ENCODE peak calls at places on chromosomes 5 and 9, in six cellular contexts. E is CD4-positive, alpha-beta T cell; W is right lobe of liver; M is ovary; S is breast epithelium; F is upper lobe of right lung. T is an unnamed sample.

GRCh38 chr5:148469446-148470062 is 85.8 kb downstream of the FBXO38 start:
- DNase-seq in W (no peak), F (no peak), M (no peak), S (no peak), E (no peak), T (peak)

GRCh38 chr5:118095100-118095499 is 893.2 kb downstream of the DTWD2 start:
- DNase-seq in M (no peak), S (no peak), E (no peak), W (no peak), F (no peak), T (no peak)

GRCh38 chr5:56669534-56670483 is 145.5 kb upstream of the MAP3K1 start:
- DNase-seq in W (peak), F (no peak), M (no peak), E (peak), S (peak), T (no peak)

GRCh38 chr5:154390746-154391359 is 54.9 kb upstream of the SAP30L start:
- DNase-seq in W (no peak), F (no peak), S (no peak), M (no peak), E (no peak), T (no peak)

GRCh38 chr5:14443665-14444064 is 137.9 kb upstream of the OTULINL start:
- DNase-seq in E (no peak), F (no peak), S (no peak), W (no peak), M (no peak), T (no peak)

GRCh38 chr9:21965401-21965951 is 28.7 kb downstream of the CDKN2A start:
- DNase-seq in M (no peak), E (peak), W (peak), S (no peak), F (peak), T (no peak)

GRCh38 chr5:165863267-165863666 is 2357.8 kb downstream of the MAT2B start:
- DNase-seq in E (no peak), S (no peak), W (no peak), M (no peak), F (no peak), T (no peak)

GRCh38 chr5:80076131-80077101 is 41.3 kb downstream of the THBS4 start:
- DNase-seq in W (no peak), S (no peak), E (no peak), M (no peak), F (no peak), T (no peak)

GRCh38 chr5:45205403-45205961 is 396.7 kb downstream of the MRPS30 start:
- DNase-seq in S (no peak), F (no peak), W (no peak), M (no peak), E (no peak), T (no peak)

GRCh38 chr9:129964901-129965734 is 77.9 kb downstream of the FNBP1 start:
- DNase-seq in S (no peak), W (no peak), M (peak), E (no peak), F (peak), T (no peak)

DNA sequence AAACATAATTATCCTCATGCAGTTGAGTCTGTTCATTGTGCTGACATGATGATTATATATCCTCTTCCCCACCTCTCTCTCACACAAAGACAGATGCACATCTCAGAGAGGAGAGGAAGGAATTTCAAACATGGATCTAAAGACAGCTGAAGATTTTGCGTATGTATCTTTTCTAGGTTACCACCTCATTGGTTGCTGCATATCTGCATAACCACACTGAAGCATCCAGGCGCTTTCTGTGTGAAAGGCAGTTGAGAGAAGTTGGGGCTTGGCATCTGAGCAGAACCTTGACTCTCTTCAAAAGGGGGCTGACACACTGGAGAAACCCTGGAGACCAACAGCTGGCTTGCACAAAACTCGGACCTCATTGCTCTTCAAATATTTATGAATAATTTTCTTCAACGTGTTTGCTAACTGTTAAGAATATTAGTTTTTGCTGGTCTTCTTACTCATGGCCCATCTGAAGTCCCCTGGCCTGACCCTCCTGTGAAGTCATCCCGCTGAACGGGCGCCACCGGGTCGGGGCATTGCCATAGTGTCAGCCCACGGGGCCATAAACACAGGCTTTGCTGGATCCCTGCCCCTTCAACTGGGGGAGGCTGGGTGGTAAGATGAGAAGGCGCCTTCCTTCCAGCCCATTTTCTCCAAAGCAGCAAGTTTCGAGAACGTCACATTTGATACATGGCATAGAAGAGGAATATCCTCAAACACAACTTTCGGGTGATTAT is 593.2 kb upstream of the CLINT1 start:
- DNase-seq in W (no peak), S (no peak), E (no peak), M (no peak), F (no peak), T (no peak)
- H3K27ac ChIP-seq in W (no peak), S (no peak), E (no peak), M (no peak), F (no peak), T (no peak)

GRCh38 chr5:137114529-137114928 is 384.6 kb downstream of the SPOCK1 start:
- DNase-seq in M (no peak), F (no peak), W (no peak), E (no peak), S (no peak), T (no peak)
- H3K27ac ChIP-seq in M (no peak), F (no peak), W (no peak), E (no peak), S (no peak), T (no peak)

GRCh38 chr9:112224401-112225289 is 49.5 kb upstream of the SUSD1 start:
- DNase-seq in M (no peak), F (no peak), S (no peak), W (no peak), E (no peak), T (no peak)
- H3K27ac ChIP-seq in M (no peak), F (no peak), S (no peak), W (no peak), E (no peak), T (no peak)

DNA sequence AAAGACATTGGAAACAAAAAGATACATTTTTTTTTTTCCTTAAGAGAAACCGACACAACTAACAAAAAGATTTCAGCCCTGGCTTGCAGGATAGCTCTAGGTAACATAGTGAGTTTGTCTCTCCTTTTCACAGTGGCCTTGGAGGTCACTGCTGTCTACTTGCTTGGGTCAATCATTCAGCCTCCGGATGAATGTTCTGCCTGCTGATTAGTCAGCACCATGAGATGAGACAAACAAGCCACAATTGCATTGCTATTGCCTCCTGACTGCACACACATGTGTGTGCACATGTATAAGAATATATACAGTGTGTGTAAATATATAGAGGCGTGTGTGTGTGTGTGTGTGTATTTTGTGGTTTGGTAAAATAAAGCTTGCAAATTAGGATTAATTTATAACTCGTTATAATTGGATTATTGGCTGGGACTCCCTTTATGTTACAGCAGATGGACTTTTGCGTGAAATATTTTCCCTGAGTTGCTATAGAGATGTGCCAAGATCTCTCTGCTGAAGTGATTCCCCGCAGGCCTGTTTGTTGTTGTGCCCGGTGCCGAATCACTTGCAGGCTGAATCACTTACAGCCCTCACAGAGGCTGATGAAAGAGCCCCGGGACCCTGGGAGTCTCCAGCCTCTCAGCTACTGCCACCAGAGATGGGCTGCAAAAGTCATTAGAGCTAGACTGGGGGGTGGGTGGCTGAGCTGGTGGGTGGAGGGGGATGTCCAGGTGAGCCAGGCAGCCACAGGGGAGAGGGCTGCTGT is 161.2 kb downstream of the FGF18 start:
- DNase-seq in F (no peak), M (peak), E (no peak), S (no peak), W (no peak), T (no peak)
- H3K27ac ChIP-seq in F (no peak), M (no peak), E (no peak), S (no peak), W (no peak), T (no peak)

T was measured in dorsolateral prefrontal cortex.